ENCODE peak calls at places on chromosome 20, in nine cellular contexts. Y is GM19239; D is EL; N is HCEC 1CT; F is SJSA1; X is activated CD4-positive, CD25-positive, alpha-beta regulatory T cell treated with anti-CD3 and anti-CD28 coated beads, Interleukin-2, amount 50 U/mL, for 16 hours; M is kidney tubule cell; Q is AG08396; T is NCI-H1105. S is an unnamed sample.

GRCh38 chr20:5859611-5860010 is 90.7 kb downstream of the TRMT6 start:
- DNase-seq in Y (no peak), D (peak), N (peak), F (no peak), X (no peak), M (no peak), Q (no peak), T (no peak), S (no peak)

GRCh38 chr20:15700147-15700765 is 873.0 kb downstream of the KIF16B start:
- DNase-seq in Y (no peak), D (peak), N (no peak), F (no peak), X (no peak), M (no peak), Q (no peak), T (no peak), S (no peak)

GRCh38 chr20:62571667-62572344 is 70.5 kb upstream of the SLCO4A1 start:
- DNase-seq in Y (no peak), D (no peak), N (no peak), F (no peak), X (no peak), M (no peak), Q (no peak), T (no peak), S (no peak)

GRCh38 chr20:12179692-12180091 is 262.0 kb downstream of the BTBD3 start:
- DNase-seq in Y (no peak), D (no peak), N (no peak), F (no peak), X (no peak), M (no peak), Q (no peak), T (peak), S (no peak)

GRCh38 chr20:10171864-10172751 is 46.5 kb upstream of the SNAP25 start:
- DNase-seq in Y (no peak), D (peak), N (no peak), F (peak), X (no peak), M (peak), Q (peak), T (peak), S (peak)

GRCh38 chr20:25052255-25053206 is 5.4 kb downstream of the ACSS1 start:
- DNase-seq in Y (no peak), D (peak), N (no peak), F (no peak), X (no peak), M (peak), Q (no peak), T (no peak), S (no peak)

GRCh38 chr20:63090682-63091571 is 84.2 kb upstream of the BHLHE23 start:
- DNase-seq in Y (no peak), D (no peak), N (no peak), F (no peak), X (no peak), M (no peak), Q (no peak), T (no peak), S (no peak)

GRCh38 chr20:48626226-48626937 is 201.4 kb downstream of the PREX1 start:
- DNase-seq in Y (no peak), D (no peak), N (no peak), F (no peak), X (no peak), M (no peak), Q (no peak), T (no peak), S (no peak)

GRCh38 chr20:4064118-4064962 is 49.0 kb upstream of the RNF24 start:
- DNase-seq in Y (no peak), D (peak), N (peak), F (peak), X (no peak), M (peak), Q (peak), T (peak), S (peak)

GRCh38 chr20:19361801-19362200 is 149.4 kb downstream of the SLC24A3 start:
- DNase-seq in Y (no peak), D (no peak), N (no peak), F (no peak), X (no peak), M (no peak), Q (no peak), T (no peak), S (no peak)

GRCh38 chr20:2299301-2299700 is 3.5 kb downstream of the TGM3 start:
- DNase-seq in Y (no peak), D (no peak), N (no peak), F (no peak), X (no peak), M (no peak), Q (no peak), T (no peak), S (no peak)

GRCh38 chr20:44033873-44034272 is 119.2 kb downstream of the TOX2 start:
- DNase-seq in Y (no peak), D (no peak), N (no peak), F (no peak), X (no peak), M (no peak), Q (no peak), T (no peak), S (no peak)

GRCh38 chr20:32820698-32821378 is 1.1 kb downstream of the MAPRE1 start:
- DNase-seq in Y (no peak), D (peak), N (no peak), F (no peak), X (no peak), M (no peak), Q (no peak), T (no peak), S (no peak)

GRCh38 chr20:34538671-34539123 is 19.8 kb upstream of the MAP1LC3A start:
- DNase-seq in Y (peak), D (peak), N (peak), F (no peak), X (no peak), M (peak), Q (peak), T (peak), S (peak)